ENCODE peak calls at places on chromosomes 3 and 15, in seven cellular contexts. Z is stimulated activated naive CD8-positive, alpha-beta T cell treated with anti-CD3 and anti-CD28 coated beads, Interleukin-15, amount 100 ng/mL, for 72 hours; W is hippocampal formation; J is naive thymus-derived CD8-positive, alpha-beta T cell; C is stimulated activated CD4-positive, alpha-beta T cell treated with anti-CD3 and anti-CD28 coated beads, Interleukin-4, amount 100 ng/mL, for 4 hours; P is sigmoid colon; O is activated naive CD8-positive, alpha-beta T cell treated with anti-CD3 and anti-CD28 coated beads, Interleukin-2, amount 50 U/mL, for 24 hours. I is an unnamed sample.

GRCh38 chr3:103052236-103052830 is 617.5 kb downstream of the ZPLD1 start:
- DNase-seq in J (no peak), O (no peak), W (no peak), P (peak), Z (no peak), C (no peak), I (peak)

GRCh38 chr15:51830279-51830806 is 890 bp downstream of the TMOD3 start:
- DNase-seq in C (no peak), O (no peak), Z (no peak), P (peak), W (no peak), J (no peak), I (no peak)

GRCh38 chr15:81575436-81576123 is 201.6 kb upstream of the TMC3 start:
- DNase-seq in O (no peak), C (no peak), Z (no peak), J (no peak), W (no peak), P (no peak), I (no peak)

GRCh38 chr3:117916839-117917238 is 1117.8 kb downstream of the IGSF11 start:
- DNase-seq in O (no peak), Z (no peak), P (no peak), C (no peak), J (no peak), W (no peak), I (no peak)

GRCh38 chr3:161149529-161149928 is 44.4 kb upstream of the B3GALNT1 start:
- DNase-seq in P (no peak), Z (no peak), C (no peak), J (no peak), W (no peak), O (no peak), I (no peak)

GRCh38 chr15:60155661-60156060 is 151.6 kb downstream of the FOXB1 start:
- DNase-seq in W (no peak), P (no peak), C (no peak), Z (no peak), J (no peak), O (no peak), I (no peak)

GRCh38 chr3:147616998-147617619 is 207.9 kb downstream of the ZIC1 start:
- DNase-seq in C (no peak), O (no peak), Z (no peak), W (peak), P (no peak), J (no peak), I (peak)

GRCh38 chr3:87298111-87298718 is 21.8 kb upstream of the POU1F1 start:
- DNase-seq in Z (no peak), O (no peak), W (peak), J (no peak), C (no peak), P (no peak), I (peak)

GRCh38 chr3:50221413-50222168 is 14.4 kb upstream of the GNAI2 start:
- DNase-seq in P (no peak), O (no peak), C (no peak), J (no peak), W (no peak), Z (no peak), I (no peak)